ENCODE peak calls at places on chromosomes 11 and 22, in four cellular contexts. P, W, L and F are unnamed samples.

GRCh38 chr22:38437416-38437815 is 17.6 kb downstream of the KCNJ4 start:
- DNase-seq in L (no peak), P (no peak), W (no peak), F (no peak)

GRCh38 chr22:44380716-44381500 is 68.2 kb upstream of the SHISAL1 start:
- DNase-seq in W (no peak), L (no peak), P (peak; percentile 19), F (no peak)

GRCh38 chr11:126411971-126412381 is 56.5 kb downstream of the ST3GAL4 start:
- DNase-seq in P (no peak), W (peak; percentile 48), L (no peak), F (no peak)

GRCh38 chr22:36573815-36574350 is 44.9 kb upstream of the EIF3D start:
- DNase-seq in W (no peak), L (no peak), P (no peak), F (no peak)

GRCh38 chr22:35353318-35353717 is 27.6 kb upstream of the HMOX1 start:
- DNase-seq in L (no peak), P (peak; percentile 81), W (no peak), F (no peak)

GRCh38 chr11:33719587-33719986 is 16.6 kb downstream of the CD59 start:
- DNase-seq in W (no peak), L (no peak), P (no peak), F (no peak)

GRCh38 chr11:4480577-4481539 is 1.6 kb upstream of the OR52K1 start:
- DNase-seq in L (no peak), W (no peak), P (no peak), F (no peak)

GRCh38 chr22:26570864-26571525 is 18.9 kb downstream of the TPST2 start:
- DNase-seq in L (no peak), W (no peak), P (no peak), F (no peak)

GRCh38 chr22:49359061-49359460 is 468.6 kb downstream of the BRD1 start:
- DNase-seq in L (no peak), P (peak; percentile 7), W (no peak), F (no peak)

GRCh38 chr11:72738199-72739141 is 13.7 kb downstream of the ARAP1 start:
- DNase-seq in L (no peak), W (no peak), P (peak; percentile 88), F (no peak)

GRCh38 chr11:97548280-97548679 is 1158.5 kb downstream of the JRKL start:
- DNase-seq in W (no peak), P (no peak), L (no peak), F (no peak)

GRCh38 chr11:71302534-71302909 is 50.1 kb upstream of the SHANK2 start:
- DNase-seq in W (no peak), L (no peak), P (no peak), F (no peak)

GRCh38 chr11:103326070-103326794 is 217.0 kb downstream of the DYNC2H1 start:
- DNase-seq in L (no peak), P (no peak), W (no peak), F (no peak)

GRCh38 chr11:121318848-121319834 is 26.6 kb downstream of the SC5D start:
- DNase-seq in P (no peak), L (no peak), W (no peak), F (no peak)

GRCh38 chr22:35552186-35552842 is 11.7 kb downstream of the RASD2 start:
- DNase-seq in L (peak; percentile 58), P (no peak), W (no peak), F (no peak)

GRCh38 chr11:103892603-103893002 is 143.8 kb upstream of the DDI1 start:
- DNase-seq in L (no peak), P (no peak), W (no peak), F (no peak)

GRCh38 chr22:40485813-40486610 is 115.6 kb downstream of the SGSM3 start:
- DNase-seq in W (no peak), L (no peak), P (no peak), F (no peak)

GRCh38 chr22:44210721-44211120 is 30.0 kb downstream of the PARVG start:
- DNase-seq in W (no peak), P (no peak), L (no peak), F (no peak)

GRCh38 chr11:44952500-44953260 is 2.0 kb upstream of the TP53I11 start:
- DNase-seq in L (no peak), W (no peak), P (no peak), F (no peak)

GRCh38 chr11:66322732-66323427 is 6.0 kb upstream of the CD248 start:
- DNase-seq in W (peak; percentile 74), L (no peak), P (no peak), F (no peak)

GRCh38 chr22:45881524-45881875 is 95.5 kb downstream of the WNT7B start:
- DNase-seq in P (peak; percentile 39), L (no peak), W (no peak), F (no peak)

GRCh38 chr11:44519989-44520737 is 45.3 kb upstream of the CD82 start:
- DNase-seq in L (no peak), W (peak; percentile 20), P (no peak), F (no peak)

GRCh38 chr22:17777005-17777716 is 2.9 kb upstream of the BID start:
- DNase-seq in L (peak; percentile 63), P (peak; percentile 75), W (no peak), F (no peak)

GRCh38 chr22:41184679-41185078 is 20.4 kb upstream of the L3MBTL2 start:
- DNase-seq in P (no peak), L (no peak), W (no peak), F (no peak)

GRCh38 chr22:37782340-37783168 is 25.2 kb upstream of the GCAT start:
- DNase-seq in P (no peak), L (no peak), W (no peak), F (no peak)

GRCh38 chr11:67408437-67409200 is 4.7 kb downstream of the TBC1D10C start:
- DNase-seq in L (no peak), W (no peak), P (no peak), F (no peak)

GRCh38 chr11:8019671-8020597 is 32.8 kb downstream of the EIF3F start:
- DNase-seq in P (no peak), W (peak; percentile 40), L (no peak), F (peak; percentile 61)

GRCh38 chr11:128458316-128458715 is 129.0 kb downstream of the ETS1 start:
- DNase-seq in L (no peak), W (no peak), P (no peak), F (no peak)

GRCh38 chr11:46265764-46266163 is 11.7 kb upstream of the CREB3L1 start:
- DNase-seq in W (no peak), L (no peak), P (no peak), F (no peak)

GRCh38 chr22:19767427-19768380 is 7.1 kb downstream of the TBX1 start:
- DNase-seq in L (no peak), W (peak; percentile 31), P (no peak), F (no peak)
- H3K4me3 ChIP-seq in L (no peak overlapping the region), W (peak overlapping the region; percentile 40), P (peak overlapping the region; percentile 44), F (no peak overlapping the region)

GRCh38 chr11:985848-986247 is 50.7 kb downstream of the MUC6 start:
- DNase-seq in L (no peak), W (no peak), P (no peak), F (no peak)
- H3K27ac ChIP-seq in L (no peak overlapping the region), W (no peak overlapping the region), P (no peak overlapping the region), F (no peak overlapping the region)

GRCh38 chr22:24954114-24954463 is 1.6 kb downstream of the KIAA1671 start:
- DNase-seq in P (no peak), L (no peak), W (no peak), F (no peak)
- H3K4me3 ChIP-seq in P (peak overlapping the region; percentile 79), L (no peak overlapping the region), W (peak overlapping the region; percentile 78), F (no peak overlapping the region)

GRCh38 chr11:23679981-23680380 is 816.9 kb upstream of the LUZP2 start:
- DNase-seq in P (no peak), L (no peak), W (no peak), F (no peak)
- H3K27ac ChIP-seq in P (no peak overlapping the region), L (no peak overlapping the region), W (no peak overlapping the region), F (no peak overlapping the region)

GRCh38 chr11:82734120-82734479 is 436 bp upstream of the FAM181B start:
- DNase-seq in P (no peak), L (no peak), W (no peak), F (no peak)
- H3K4me3 ChIP-seq in P (peak overlapping the region; percentile 53), L (no peak overlapping the region), W (peak overlapping the region; percentile 65), F (peak overlapping the region; percentile 90)

DNA sequence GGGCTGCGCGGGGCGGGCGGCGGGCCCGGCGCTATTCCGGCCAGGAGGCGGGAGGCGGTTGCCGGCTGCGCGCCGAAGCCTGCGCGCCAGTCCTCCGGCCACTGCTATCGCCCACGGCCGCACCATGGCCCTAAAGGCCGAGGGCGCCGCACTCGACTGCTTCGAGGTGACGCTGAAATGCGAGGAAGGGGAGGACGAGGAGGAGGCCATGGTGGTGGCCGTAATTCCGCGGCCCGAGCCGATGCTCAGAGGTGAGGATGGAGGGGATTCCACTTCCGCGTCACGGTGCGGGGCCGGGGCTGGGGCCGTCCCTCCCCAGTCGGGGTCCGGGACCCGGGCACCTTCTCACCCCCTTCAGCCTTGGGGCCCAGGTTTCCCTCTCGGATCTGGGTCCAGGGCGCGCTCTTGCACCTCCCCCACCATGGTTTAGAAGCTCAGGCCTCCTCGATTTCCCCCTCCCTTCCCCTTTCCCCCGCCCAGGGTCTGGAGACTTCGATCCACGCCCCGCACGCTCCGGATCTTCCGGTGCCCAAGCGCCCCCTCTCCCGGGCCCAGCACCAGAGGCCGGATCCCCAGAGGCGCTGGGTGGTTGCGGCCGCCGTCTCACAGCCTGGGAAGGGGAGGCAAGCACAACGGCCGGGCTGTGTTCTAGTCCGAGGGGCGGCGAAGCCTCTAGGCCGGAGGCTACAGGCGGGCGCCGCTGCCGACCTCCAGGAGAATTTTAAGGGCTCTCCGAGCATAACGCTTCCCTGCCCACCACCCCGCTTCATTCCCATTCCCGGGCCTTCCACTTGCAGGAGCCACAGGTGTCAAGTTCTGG is 517 bp downstream of the SPINDOC start:
- DNase-seq in P (peak; percentile 72), W (peak; percentile 59), L (peak; percentile 17), F (no peak)
- H3K27ac ChIP-seq in P (peak overlapping the region; percentile 81), W (peak overlapping the region; percentile 78), L (peak overlapping the region; percentile 47), F (peak overlapping the region; percentile 71)

DNA sequence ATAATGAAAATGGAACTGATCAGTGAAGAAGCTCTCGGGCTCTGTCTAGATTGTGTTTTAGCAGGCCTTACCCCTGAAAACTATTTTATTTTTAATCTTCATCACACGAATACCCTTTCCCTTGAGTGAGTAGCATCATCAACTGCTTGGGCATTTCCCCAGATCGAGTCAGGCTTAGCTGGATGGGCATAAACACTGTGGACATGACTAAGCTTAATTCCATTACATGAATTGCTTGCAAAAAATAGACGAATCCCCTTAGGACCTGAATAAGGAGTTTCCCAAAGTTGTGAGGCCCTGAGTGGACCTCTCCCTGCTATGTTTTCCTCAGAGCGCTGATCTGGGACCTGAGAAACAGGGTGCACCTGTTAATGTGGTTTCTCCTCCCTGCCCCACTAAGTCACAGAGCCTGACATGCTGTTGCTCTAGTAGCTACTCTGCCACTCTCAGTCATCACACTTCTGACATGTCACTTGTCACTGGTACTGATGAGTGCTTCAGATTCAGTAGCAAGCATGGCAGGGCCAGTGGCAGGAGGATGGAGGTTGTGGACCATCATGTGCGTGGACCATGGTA is 53.5 kb downstream of the ENDOD1 start:
- DNase-seq in W (no peak), P (no peak), L (no peak), F (no peak)
- H3K4me3 ChIP-seq in W (no peak overlapping the region), P (no peak overlapping the region), L (no peak overlapping the region), F (no peak overlapping the region)